ENCODE peak calls at places on chromosomes 12 and 14, in eight cellular contexts. D is ELF-1; X is amniotic stem cell; Q is MV-4-11; G is stimulated activated CD8-positive, alpha-beta memory T cell treated with anti-CD3 and anti-CD28 coated beads, Interleukin-15, amount 100 ng/mL, for 4 hours; N is CD14-positive monocyte; C is activated CD4-positive, CD25-positive, alpha-beta regulatory T cell; Y is heart right ventricle. M is an unnamed sample.

GRCh38 chr14:58844544-58844943 is 206.8 kb downstream of the DACT1 start:
- DNase-seq in Q (no peak), G (no peak), N (no peak), X (no peak), C (no peak), Y (no peak), D (no peak), M (no peak)

GRCh38 chr14:75092698-75093097 is 23.3 kb downstream of the ZC2HC1C start:
- DNase-seq in D (no peak), X (no peak), G (no peak), Y (no peak), N (no peak), Q (no peak), C (no peak), M (no peak)

GRCh38 chr14:23449314-23449713 is 13.9 kb upstream of the MYH7 start:
- DNase-seq in D (no peak), Q (no peak), C (no peak), X (no peak), Y (no peak), N (no peak), G (no peak), M (no peak)

GRCh38 chr12:75116611-75117010 is 93.0 kb downstream of the KCNC2 start:
- DNase-seq in Q (no peak), C (no peak), N (no peak), D (no peak), G (no peak), Y (no peak), X (no peak), M (no peak)

GRCh38 chr14:104075530-104076151 is 9.9 kb upstream of the ASPG start:
- DNase-seq in Y (no peak), D (no peak), Q (no peak), N (no peak), C (no peak), G (no peak), X (no peak), M (no peak)

GRCh38 chr14:102047808-102048540 is 38.9 kb downstream of the HSP90AA1 start:
- DNase-seq in X (no peak), Q (no peak), N (no peak), G (no peak), Y (no peak), C (no peak), D (no peak), M (no peak)

GRCh38 chr12:52235001-52235760 is 2.1 kb downstream of the KRT7 start:
- DNase-seq in D (no peak), Q (no peak), C (no peak), X (no peak), N (no peak), G (no peak), Y (no peak), M (no peak)

GRCh38 chr12:12965836-12966235 is 13.9 kb upstream of the GPRC5D start:
- DNase-seq in G (no peak), D (no peak), N (no peak), C (no peak), Y (no peak), Q (no peak), X (no peak), M (no peak)

GRCh38 chr12:116026768-116027550 is 250.5 kb downstream of the MED13L start:
- DNase-seq in Y (no peak), D (no peak), Q (no peak), X (no peak), N (no peak), G (no peak), C (no peak), M (no peak)

GRCh38 chr12:111503116-111503515 is 96.0 kb downstream of the ATXN2 start:
- DNase-seq in G (no peak), X (no peak), Q (no peak), C (no peak), D (no peak), N (no peak), Y (no peak), M (no peak)

GRCh38 chr12:3202734-3203446 is 125.7 kb downstream of the TSPAN9 start:
- DNase-seq in Y (peak; percentile 78), C (peak; percentile 18), N (no peak), D (peak; percentile 86), G (peak; percentile 6), X (no peak), Q (no peak), M (peak; percentile 33)

GRCh38 chr14:60508707-60509437 is at the start of gene SIX6:
- DNase-seq in X (no peak), D (peak; percentile 88), C (no peak), G (no peak), Q (no peak), N (no peak), Y (no peak), M (no peak)

GRCh38 chr14:87179936-87180335 is 813.0 kb downstream of the GALC start:
- DNase-seq in N (no peak), Q (no peak), C (no peak), X (no peak), G (no peak), Y (no peak), D (no peak), M (no peak)

GRCh38 chr14:73168691-73169090 is 32.4 kb downstream of the PSEN1 start:
- DNase-seq in G (no peak), Y (no peak), N (no peak), D (no peak), C (no peak), X (no peak), Q (no peak), M (no peak)

GRCh38 chr12:16955083-16955657 is 349.2 kb upstream of the LMO3 start:
- DNase-seq in N (no peak), X (no peak), D (no peak), G (no peak), C (no peak), Q (peak; percentile 50), Y (no peak), M (no peak)

GRCh38 chr12:127675936-127676335 is 591.0 kb upstream of the TMEM132C start:
- DNase-seq in D (no peak), Y (no peak), C (no peak), Q (no peak), N (no peak), X (no peak), G (no peak), M (no peak)

GRCh38 chr14:32473476-32473875 is 144.4 kb downstream of the AKAP6 start:
- DNase-seq in Y (peak; percentile 36), N (no peak), Q (no peak), G (no peak), C (no peak), D (no peak), X (no peak), M (no peak)

GRCh38 chr14:59427653-59428578 is 37.3 kb downstream of the GPR135 start:
- DNase-seq in N (no peak), D (no peak), C (no peak), Y (peak; percentile 74), G (no peak), Q (no peak), X (no peak), M (no peak)

GRCh38 chr14:70468731-70469130 is 16.8 kb downstream of the ADAM21 start:
- DNase-seq in Q (peak; percentile 82), D (no peak), X (no peak), Y (no peak), C (no peak), G (no peak), N (no peak), M (no peak)

GRCh38 chr14:77458249-77458950 is 507 bp downstream of the AHSA1 start:
- DNase-seq in C (peak; percentile 38), X (no peak), D (peak; percentile 71), G (no peak), N (no peak), Y (no peak), Q (peak; percentile 37), M (no peak)

GRCh38 chr12:59055204-59055839 is 135.0 kb upstream of the LRIG3 start:
- DNase-seq in Q (no peak), C (no peak), N (no peak), Y (no peak), X (peak; percentile 12), D (no peak), G (no peak), M (peak; percentile 31)

GRCh38 chr14:24232645-24233537 is at the start of gene GMPR2:
- DNase-seq in D (no peak), Y (no peak), N (no peak), C (no peak), Q (no peak), G (no peak), X (no peak), M (no peak)

GRCh38 chr12:26120561-26121274 is 4.1 kb downstream of the BHLHE41 start:
- DNase-seq in C (no peak), Y (no peak), X (no peak), N (no peak), Q (no peak), G (no peak), D (no peak), M (no peak)

GRCh38 chr12:87870061-87870460 is 159.1 kb downstream of the C12orf50 start:
- DNase-seq in C (no peak), N (no peak), Q (no peak), Y (no peak), X (no peak), G (no peak), D (no peak), M (no peak)

GRCh38 chr14:104676694-104677505 is 12.5 kb upstream of the INF2 start:
- DNase-seq in Q (no peak), X (no peak), Y (peak; percentile 32), D (peak; percentile 76), G (peak; percentile 18), C (no peak), N (no peak), M (no peak)

GRCh38 chr12:47982770-47983169 is 19.4 kb downstream of the TMEM106C start:
- DNase-seq in G (no peak), Y (no peak), Q (no peak), N (no peak), X (no peak), C (no peak), D (no peak), M (no peak)

GRCh38 chr12:12017798-12018197 is 52.9 kb upstream of the BCL2L14 start:
- DNase-seq in G (no peak), C (no peak), D (peak; percentile 48), Q (no peak), N (no peak), X (no peak), Y (no peak), M (no peak)

GRCh38 chr12:12008931-12009611 is 61.7 kb upstream of the BCL2L14 start:
- DNase-seq in Q (peak; percentile 90), N (peak; percentile 71), D (peak; percentile 90), Y (no peak), G (no peak), C (no peak), X (peak; percentile 2), M (no peak)

GRCh38 chr12:87815738-87816137 is 213.5 kb downstream of the C12orf50 start:
- DNase-seq in D (no peak), C (no peak), N (no peak), Q (no peak), X (no peak), Y (no peak), G (no peak), M (no peak)

GRCh38 chr12:6049587-6049986 is 74.9 kb downstream of the VWF start:
- DNase-seq in N (no peak), C (no peak), D (no peak), X (no peak), G (no peak), Q (no peak), Y (no peak), M (no peak)

GRCh38 chr14:92426237-92426636 is 87.3 kb upstream of the RIN3 start:
- DNase-seq in N (no peak), X (peak; percentile 2), C (no peak), D (no peak), Q (no peak), G (no peak), Y (no peak), M (no peak)

GRCh38 chr12:1912580-1913376 is 5.7 kb downstream of the CACNA2D4 start:
- DNase-seq in Y (no peak), N (no peak), D (peak; percentile 48), G (no peak), C (no peak), X (no peak), Q (no peak), M (no peak)

GRCh38 chr14:104107611-104108569 is 22.4 kb downstream of the ASPG start:
- DNase-seq in N (no peak), Y (no peak), D (peak; percentile 51), X (no peak), Q (no peak), G (no peak), C (no peak), M (no peak)

GRCh38 chr12:115756804-115757203 is 520.7 kb downstream of the MED13L start:
- DNase-seq in C (no peak), X (no peak), Y (no peak), Q (no peak), D (no peak), N (no peak), G (no peak), M (no peak)

M was measured in NCI-H460.